ENCODE peak calls at places on chromosomes 13 and 19, in nine cellular contexts. C is CD8-positive, alpha-beta T cell; P is BE2C; F is cardiac muscle cell; T is brain microvascular endothelial cell; O is ascending aorta; E is bronchial epithelial cell; R is GM12878; G is heart right ventricle. W is an unnamed sample. For H3K36me3, the result is how much of the 10 kb centered on the place peaks cover.

GRCh38 chr13:102774596-102775375 is 1.2 kb upstream of the TEX30 start:
- DNase-seq in O (no peak), G (no peak), R (no peak), C (no peak), P (no peak), T (no peak), F (no peak), E (no peak), W (no peak)

GRCh38 chr13:38582133-38582532 is 104.7 kb upstream of the FREM2 start:
- DNase-seq in C (no peak), F (peak), T (peak), G (no peak), O (no peak), P (peak), E (peak), R (no peak), W (no peak)

GRCh38 chr13:33323766-33324525 is 38.4 kb upstream of the STARD13 start:
- DNase-seq in T (peak), G (no peak), O (no peak), C (no peak), F (peak), P (no peak), R (no peak), E (no peak), W (no peak)

GRCh38 chr13:43990829-43991228 is 111.1 kb downstream of the LACC1 start:
- DNase-seq in F (no peak), G (no peak), O (no peak), P (no peak), R (no peak), T (no peak), E (no peak), C (no peak), W (no peak)

GRCh38 chr13:35714588-35714987 is 238.1 kb upstream of the MAB21L1 start:
- DNase-seq in F (no peak), T (no peak), P (peak), E (no peak), R (no peak), G (peak), C (no peak), O (no peak), W (peak)

GRCh38 chr19:15332311-15332996 is at the start of gene BRD4:
- DNase-seq in O (no peak), G (peak), E (no peak), R (no peak), F (peak), P (peak), T (no peak), C (peak), W (peak)

GRCh38 chr19:1161716-1162115 is 12.4 kb downstream of the SBNO2 start:
- DNase-seq in P (no peak), F (peak), T (no peak), G (no peak), O (no peak), R (no peak), C (no peak), E (peak), W (no peak)

GRCh38 chr13:44574466-44574855 is 1.7 kb downstream of the TSC22D1 start:
- DNase-seq in T (no peak), P (no peak), E (peak), C (no peak), O (no peak), F (no peak), G (no peak), R (no peak), W (no peak)

GRCh38 chr13:113765241-113765910 is 6.3 kb downstream of the TMEM255B start:
- DNase-seq in E (no peak), C (no peak), T (no peak), F (no peak), G (no peak), P (no peak), O (no peak), R (no peak), W (no peak)

GRCh38 chr13:29940715-29941114 is 90.3 kb upstream of the UBL3 start:
- DNase-seq in T (no peak), O (no peak), G (no peak), E (no peak), F (no peak), R (no peak), P (no peak), C (no peak), W (no peak)

GRCh38 chr19:27966390-27966816 is 1246.5 kb downstream of the UQCRFS1 start:
- DNase-seq in G (no peak), O (no peak), F (peak), E (peak), R (no peak), T (no peak), C (no peak), P (no peak), W (no peak)

GRCh38 chr19:50555447-50556235 is 12.6 kb downstream of the LRRC4B start:
- DNase-seq in G (peak), C (no peak), T (no peak), F (no peak), P (peak), E (no peak), R (no peak), O (no peak), W (peak)

GRCh38 chr13:33321686-33322473 is 36.3 kb upstream of the STARD13 start:
- DNase-seq in O (no peak), G (no peak), R (no peak), F (peak), T (no peak), C (no peak), E (no peak), P (no peak), W (no peak)

GRCh38 chr13:113283904-113284303 is 13.1 kb upstream of the LAMP1 start:
- DNase-seq in O (no peak), T (no peak), E (peak), R (no peak), G (no peak), P (no peak), C (no peak), F (no peak), W (no peak)

GRCh38 chr13:64551755-64552154 is 2678.4 kb downstream of the PCDH9 start:
- DNase-seq in R (no peak), P (no peak), O (no peak), F (peak), C (no peak), T (peak), G (no peak), E (peak), W (no peak)

GRCh38 chr19:51462681-51463080 is 4.4 kb upstream of the SIGLEC8 start:
- DNase-seq in E (no peak), O (no peak), T (no peak), F (no peak), R (no peak), G (no peak), P (no peak), C (no peak), W (no peak)

GRCh38 chr13:40408602-40409001 is 257.8 kb downstream of the FOXO1 start:
- DNase-seq in E (peak), T (peak), P (no peak), G (no peak), R (no peak), C (no peak), F (no peak), O (no peak), W (no peak)

GRCh38 chr13:71618154-71618553 is 248.8 kb downstream of the DACH1 start:
- DNase-seq in C (no peak), T (no peak), G (no peak), F (peak), R (no peak), E (no peak), O (no peak), P (no peak), W (no peak)

GRCh38 chr13:74966814-74967213 is 515.2 kb downstream of the TBC1D4 start:
- DNase-seq in R (no peak), P (peak), F (peak), T (peak), E (no peak), O (no peak), G (no peak), C (no peak), W (no peak)

GRCh38 chr13:36130542-36131214 is 504 bp downstream of the DCLK1 start:
- DNase-seq in T (no peak), G (peak), C (no peak), R (no peak), P (peak), F (peak), E (no peak), O (no peak), W (peak)

GRCh38 chr13:114034481-114034891 is 60.6 kb upstream of the C13orf46 start:
- DNase-seq in O (no peak), G (no peak), R (no peak), P (no peak), E (no peak), T (no peak), C (no peak), F (no peak), W (no peak)

GRCh38 chr19:33241530-33242101 is 16.0 kb upstream of the SLC7A10 start:
- DNase-seq in F (no peak), O (no peak), C (peak), E (peak), G (no peak), P (no peak), R (no peak), T (no peak), W (no peak)

GRCh38 chr19:39827216-39827615 is 6.7 kb downstream of the DYRK1B start:
- DNase-seq in G (no peak), C (no peak), E (no peak), O (no peak), R (no peak), P (no peak), T (no peak), F (no peak), W (no peak)

GRCh38 chr19:35533822-35534521 is 716 bp downstream of the GAPDHS start:
- DNase-seq in O (no peak), P (no peak), C (peak), E (no peak), R (no peak), F (peak), T (no peak), G (peak), W (no peak)

GRCh38 chr19:3102239-3103140 is 8.3 kb downstream of the GNA11 start:
- DNase-seq in T (no peak), E (no peak), P (no peak), O (no peak), F (no peak), G (no peak), R (no peak), C (no peak), W (no peak)

GRCh38 chr13:29849071-29849541 is 1.3 kb downstream of the UBL3 start:
- DNase-seq in T (peak), G (no peak), E (peak), F (peak), O (no peak), R (no peak), C (peak), P (no peak), W (no peak)

GRCh38 chr19:4267101-4267900 is 11.8 kb upstream of the SHD start:
- DNase-seq in O (no peak), T (peak), R (no peak), G (peak), C (peak), P (peak), E (peak), F (peak), W (peak)

GRCh38 chr13:75494491-75494890 is 12.5 kb upstream of the TBC1D4 start:
- DNase-seq in F (no peak), C (no peak), P (no peak), R (no peak), G (no peak), E (no peak), T (peak), O (no peak), W (no peak)

GRCh38 chr13:28449826-28450773 is 44.8 kb downstream of the FLT1 start:
- DNase-seq in G (no peak), F (no peak), C (no peak), O (no peak), R (no peak), E (no peak), T (no peak), P (no peak), W (no peak)

GRCh38 chr13:23579886-23580706 is 9.9 kb downstream of the TNFRSF19 start:
- DNase-seq in O (no peak), R (no peak), F (peak), P (no peak), G (no peak), E (peak), C (no peak), T (no peak), W (no peak)

GRCh38 chr19:54518844-54519243 is 16.2 kb downstream of the LAIR2 start:
- DNase-seq in F (peak), T (no peak), C (no peak), O (no peak), P (no peak), G (no peak), E (peak), R (peak), W (no peak)

GRCh38 chr19:14156122-14156521 is 19.7 kb upstream of the ASF1B start:
- DNase-seq in E (no peak), C (no peak), O (no peak), G (no peak), T (no peak), P (no peak), F (no peak), R (no peak), W (no peak)
- H3K36me3 ChIP-seq in E (under half), C (under half), O (under half), G (under half), T (under half), P (half or more), F (under half), R (under half), W (half or more)

DNA sequence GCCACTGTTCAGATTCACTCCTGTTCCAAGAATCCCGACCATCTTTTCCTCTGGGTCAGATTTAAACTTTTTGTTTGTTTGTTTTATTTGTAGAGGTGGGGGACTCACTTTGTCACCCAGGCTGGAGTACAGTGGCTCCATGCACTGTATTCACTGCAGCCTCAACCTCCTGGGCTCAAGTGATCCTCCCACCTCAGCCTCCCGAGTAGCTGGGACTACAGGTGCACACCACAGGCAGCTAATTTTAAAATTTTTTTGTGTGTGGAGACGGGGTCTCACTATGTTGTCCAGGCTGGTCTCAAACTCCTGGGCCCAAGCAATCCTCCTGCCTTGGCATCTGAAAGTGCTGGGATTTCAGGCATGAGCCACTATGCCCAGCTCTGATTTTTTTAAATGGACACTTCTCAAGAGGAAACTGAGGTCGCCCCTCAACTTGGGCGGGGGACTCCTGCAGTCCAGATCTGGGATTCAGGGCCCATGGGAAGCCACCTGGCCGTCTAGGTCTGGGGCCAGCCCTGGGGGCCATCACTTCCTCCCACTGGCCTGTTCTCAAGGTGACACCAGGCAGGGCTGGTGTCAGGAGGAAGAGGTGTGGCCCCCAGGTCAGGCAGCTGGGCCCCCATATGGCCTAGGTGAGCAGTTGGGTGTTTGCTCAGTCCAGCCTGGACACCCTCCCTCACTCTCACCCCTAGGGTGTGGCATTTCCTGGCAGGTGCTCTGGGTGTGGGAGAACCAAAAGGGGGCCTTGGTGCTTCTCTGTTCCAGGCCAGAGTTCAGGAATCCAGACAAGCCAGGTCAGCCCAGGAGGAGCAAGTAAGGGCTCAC is 1.3 kb downstream of the B3GNT3 start:
- DNase-seq in P (no peak), G (no peak), T (no peak), R (no peak), O (no peak), C (no peak), F (no peak), E (no peak), W (no peak)
- TF ChIP-seq CTCF in P (no peak), G (no peak), T (no peak), R (no peak), O (no peak), C (no peak), F (no peak), E (no peak), W (no peak)

GRCh38 chr13:77894743-77895142 is 23.9 kb downstream of the EDNRB start:
- DNase-seq in C (no peak), E (no peak), O (no peak), G (no peak), F (no peak), T (no peak), P (no peak), R (no peak), W (no peak)

GRCh38 chr13:77892491-77892890 is 26.1 kb downstream of the EDNRB start:
- DNase-seq in T (no peak), R (no peak), C (no peak), E (no peak), O (no peak), G (no peak), P (no peak), F (no peak), W (no peak)

GRCh38 chr13:77891486-77891885 is 27.1 kb downstream of the EDNRB start:
- DNase-seq in R (no peak), G (no peak), T (no peak), E (no peak), F (no peak), C (no peak), O (no peak), P (no peak), W (no peak)

GRCh38 chr13:77891041-77891440 is 27.6 kb downstream of the EDNRB start:
- DNase-seq in E (no peak), F (no peak), C (no peak), G (no peak), T (no peak), O (no peak), R (no peak), P (no peak), W (no peak)

DNA sequence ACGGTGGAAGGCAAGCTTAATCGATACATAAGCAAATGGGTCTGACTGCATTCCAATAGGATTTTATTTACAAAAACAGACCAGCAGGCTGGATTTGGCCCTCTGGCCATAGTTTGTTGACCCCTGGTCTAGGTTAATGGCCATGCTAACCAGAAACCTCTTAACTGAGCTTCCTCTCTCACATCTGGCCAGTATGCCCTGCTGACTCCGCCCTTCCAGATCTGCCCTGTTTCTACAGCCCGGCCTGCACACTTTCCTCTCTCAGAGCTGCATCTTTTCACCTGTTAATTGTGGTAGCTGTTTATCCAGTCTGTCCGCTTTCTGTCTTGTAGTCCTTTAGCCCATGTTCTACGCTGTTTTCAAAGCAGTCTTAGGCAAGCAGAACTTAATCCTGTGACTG is 25.6 kb downstream of the EDNRB start:
- DNase-seq in O (no peak), F (no peak), T (no peak), G (no peak), R (no peak), C (no peak), E (no peak), P (no peak), W (no peak)
- H3K36me3 ChIP-seq in O (under half), F (under half), T (under half), G (under half), R (under half), C (under half), E (under half), P (under half), W (under half)

DNA sequence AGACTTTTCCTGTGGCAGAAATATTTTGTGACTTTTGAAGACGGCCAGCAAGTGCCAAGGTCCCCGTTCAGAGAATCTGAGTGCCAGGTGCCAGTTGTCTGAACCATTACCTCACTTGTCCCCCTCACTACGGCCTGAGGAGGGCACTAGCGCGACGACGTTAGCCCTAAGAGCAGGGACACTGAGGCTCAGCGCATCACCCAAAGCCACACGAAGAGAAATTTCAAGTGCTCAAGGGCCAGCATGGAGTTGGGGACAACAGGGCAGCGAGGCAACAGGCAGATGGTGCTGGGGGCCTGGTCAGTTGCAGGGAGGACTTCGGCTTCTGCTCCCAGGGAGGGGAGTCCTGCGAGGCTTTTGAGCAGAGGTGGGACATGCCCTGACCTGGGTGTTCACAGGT is 9.5 kb upstream of the TYK2 start:
- DNase-seq in E (no peak), P (peak), C (no peak), O (no peak), G (no peak), T (no peak), F (no peak), R (no peak), W (no peak)
- TF ChIP-seq CTCF in E (peak), P (peak), C (no peak), O (no peak), G (no peak), T (peak), F (peak), R (peak), W (no peak)

DNA sequence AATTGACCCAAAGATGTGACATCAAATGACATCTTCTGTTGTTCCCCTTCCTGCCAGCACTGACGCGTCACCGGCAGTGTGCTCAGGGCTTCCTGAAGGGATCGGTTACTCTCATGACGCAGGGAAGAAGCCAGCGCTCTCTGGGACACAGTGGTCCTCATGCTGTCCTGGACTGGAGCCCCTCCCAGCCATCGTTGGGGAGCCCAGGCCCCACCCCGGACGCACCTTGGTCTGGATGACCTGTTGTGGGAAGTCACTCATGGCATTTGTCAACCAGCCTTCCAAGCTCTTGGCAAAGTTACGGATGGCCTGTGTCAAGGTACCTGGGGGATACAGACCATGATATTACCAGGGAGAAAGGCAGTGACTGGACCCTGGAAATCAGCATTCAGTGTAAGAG is 26.0 kb upstream of the RANBP3 start:
- DNase-seq in P (no peak), T (no peak), O (no peak), R (no peak), C (no peak), E (no peak), G (no peak), F (no peak), W (no peak)
- H3K36me3 ChIP-seq in P (under half), T (under half), O (half or more), R (under half), C (under half), E (under half), G (under half), F (under half), W (half or more)

DNA sequence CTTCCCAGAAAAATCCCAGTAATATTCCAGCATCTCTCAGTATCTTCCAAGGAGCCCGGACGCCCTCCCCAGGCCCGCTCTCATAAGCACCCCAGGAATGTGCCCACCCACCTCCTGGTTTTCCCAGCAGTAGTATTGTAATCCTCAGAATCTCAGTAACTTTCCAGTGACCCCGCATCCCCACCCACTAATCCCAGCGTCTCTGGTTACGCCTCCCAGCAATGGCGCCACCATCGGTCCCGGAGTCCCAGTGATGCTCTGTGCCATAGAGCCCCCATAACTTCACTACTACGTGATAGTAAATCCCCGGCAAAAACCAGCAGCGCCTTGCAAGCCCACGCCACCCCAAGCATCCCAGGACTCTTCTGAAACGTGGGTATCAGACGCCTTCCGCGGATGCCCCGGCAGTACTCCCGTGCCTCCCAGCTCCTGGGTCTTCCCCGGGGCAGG is 961 bp upstream of the PNPLA6 start:
- DNase-seq in P (peak), E (peak), F (peak), C (peak), T (peak), O (peak), R (no peak), G (no peak), W (peak)
- TF ChIP-seq CTCF in P (peak), E (no peak), F (peak), C (no peak), T (peak), O (no peak), R (no peak), G (no peak), W (no peak)

W was measured in left ventricle myocardium inferior.